ENCODE peak calls at places on chromosomes 6 and 20, in nine cellular contexts. R is bronchial epithelial cell; N is activated CD4-positive, alpha-beta T cell treated with anti-CD3 and anti-CD28 coated beads, Interleukin-2, amount 50 U/mL, for 1 hour; U is RPMI8226; Z is KBM-7; Y is NCI-H2171 treated with DMSO at 0.1 percent for 48 hours; B is M059J; J is stimulated activated CD4-positive, alpha-beta T cell treated with anti-CD3 and anti-CD28 coated beads, Interleukin-15, amount 100 ng/mL, for 24 hours; P is NCI-H1092 treated with DMSO at 0.1 percent for 48 hours. Q is an unnamed sample.

GRCh38 chr6:52647199-52647598 is 23.7 kb upstream of the TMEM14A start:
- DNase-seq in R (peak), N (no peak), U (no peak), Z (no peak), Y (no peak), B (peak), J (no peak), P (no peak), Q (peak)

GRCh38 chr20:11511816-11512215 is 405.9 kb upstream of the BTBD3 start:
- DNase-seq in R (peak), N (no peak), U (no peak), Z (no peak), Y (no peak), B (peak), J (no peak), P (no peak), Q (no peak)

GRCh38 chr20:6480328-6481030 is 287.0 kb upstream of the BMP2 start:
- DNase-seq in R (no peak), N (no peak), U (no peak), Z (no peak), Y (no peak), B (no peak), J (no peak), P (peak), Q (peak)

GRCh38 chr6:100617633-100618348 is 153.1 kb upstream of the SIM1 start:
- DNase-seq in R (peak), N (no peak), U (no peak), Z (peak), Y (no peak), B (peak), J (no peak), P (no peak), Q (peak)

GRCh38 chr6:168157272-168158007 is 78.4 kb upstream of the FRMD1 start:
- DNase-seq in R (peak), N (no peak), U (no peak), Z (no peak), Y (no peak), B (peak), J (no peak), P (peak), Q (peak)

GRCh38 chr6:170042086-170042485 is 248.8 kb downstream of the DLL1 start:
- DNase-seq in R (no peak), N (no peak), U (no peak), Z (no peak), Y (no peak), B (no peak), J (no peak), P (no peak), Q (no peak)

GRCh38 chr6:147381734-147382133 is 126.8 kb upstream of the SAMD5 start:
- DNase-seq in R (no peak), N (no peak), U (no peak), Z (no peak), Y (no peak), B (no peak), J (no peak), P (no peak), Q (no peak)

GRCh38 chr6:72035966-72036365 is 149.6 kb downstream of the RIMS1 start:
- DNase-seq in R (peak), N (no peak), U (no peak), Z (no peak), Y (no peak), B (no peak), J (no peak), P (no peak), Q (no peak)

GRCh38 chr20:57443866-57444265 is 52.7 kb downstream of the RBM38 start:
- DNase-seq in R (no peak), N (no peak), U (no peak), Z (no peak), Y (no peak), B (no peak), J (no peak), P (no peak), Q (no peak)

GRCh38 chr6:36961441-36962430 is 7.2 kb downstream of the PI16 start:
- DNase-seq in R (no peak), N (no peak), U (no peak), Z (no peak), Y (no peak), B (no peak), J (no peak), P (no peak), Q (no peak)

GRCh38 chr20:58071991-58072390 is 156.5 kb downstream of the ANKRD60 start:
- DNase-seq in R (no peak), N (no peak), U (no peak), Z (no peak), Y (no peak), B (no peak), J (no peak), P (no peak), Q (no peak)

GRCh38 chr6:152310371-152310954 is 326.7 kb downstream of the SYNE1 start:
- DNase-seq in R (no peak), N (no peak), U (no peak), Z (no peak), Y (no peak), B (no peak), J (no peak), P (no peak), Q (no peak)

GRCh38 chr6:4864534-4864933 is 88.3 kb downstream of the CDYL start:
- DNase-seq in R (no peak), N (no peak), U (peak), Z (peak), Y (no peak), B (no peak), J (no peak), P (no peak), Q (no peak)

GRCh38 chr20:61583356-61583755 is 331.3 kb downstream of the CDH4 start:
- DNase-seq in R (no peak), N (no peak), U (no peak), Z (no peak), Y (no peak), B (no peak), J (no peak), P (no peak), Q (no peak)

GRCh38 chr6:150276168-150276958 is 92.4 kb upstream of the IYD start:
- DNase-seq in R (no peak), N (no peak), U (no peak), Z (no peak), Y (no peak), B (no peak), J (no peak), P (no peak), Q (no peak)

GRCh38 chr6:106858653-106859092 is 115.9 kb downstream of the CD24 start:
- DNase-seq in R (peak), N (no peak), U (no peak), Z (no peak), Y (no peak), B (peak), J (no peak), P (no peak), Q (peak)

GRCh38 chr20:46551508-46552280 is 1.2 kb upstream of the OCSTAMP start:
- DNase-seq in R (no peak), N (no peak), U (no peak), Z (no peak), Y (no peak), B (peak), J (no peak), P (no peak), Q (no peak)

Q was measured in PC-3.